ENCODE peak calls at places on chromosomes 7 and 10, in six cellular contexts. A is T-helper 2 cell, L is psoas muscle, P is WTC11, S is M059J, D is DMS 273 treated with DMSO at 0.1 percent for 48 hours. K is an unnamed sample.

GRCh38 chr10:131825960-131826650 is 74.7 kb upstream of the PPP2R2D start:
- DNase-seq in A (no peak), L (no peak), P (peak; percentile 6), S (no peak), D (no peak), K (no peak)

GRCh38 chr10:34723746-34724145 is 91.3 kb downstream of the PARD3 start:
- DNase-seq in A (no peak), L (no peak), P (no peak), S (no peak), D (no peak), K (peak; percentile 77)

GRCh38 chr10:107071301-107071700 is 93.2 kb downstream of the SORCS1 start:
- DNase-seq in A (no peak), L (no peak), P (no peak), S (no peak), D (no peak), K (no peak)

GRCh38 chr7:38506756-38507155 is 124.4 kb downstream of the AMPH start:
- DNase-seq in A (no peak), L (no peak), P (no peak), S (peak; percentile 46), D (no peak), K (no peak)

GRCh38 chr7:98084631-98085030 is 22.0 kb upstream of the LMTK2 start:
- DNase-seq in A (no peak), L (no peak), P (no peak), S (no peak), D (no peak), K (no peak)

GRCh38 chr10:61896854-61897661 is 4.4 kb upstream of the ARID5B start:
- DNase-seq in A (peak; percentile 20), L (peak; percentile 72), P (peak; percentile 58), S (peak; percentile 66), D (peak; percentile 20), K (peak; percentile 58)

GRCh38 chr7:104156842-104157277 is 51.0 kb downstream of the ORC5 start:
- DNase-seq in A (no peak), L (no peak), P (no peak), S (peak; percentile 32), D (no peak), K (peak; percentile 67)

GRCh38 chr7:27745064-27745583 is 5.2 kb downstream of the TAX1BP1 start:
- DNase-seq in A (no peak), L (no peak), P (no peak), S (peak; percentile 84), D (peak; percentile 47), K (peak; percentile 81)

GRCh38 chr10:98255146-98255877 is 12.7 kb downstream of the LOXL4 start:
- DNase-seq in A (no peak), L (no peak), P (no peak), S (no peak), D (no peak), K (peak; percentile 51)

K was measured in renal cortical epithelial cell.